ENCODE peak calls at places on chromosomes 13 and 19, in four cellular contexts. K, S, E and J are unnamed samples.

GRCh38 chr19:33446918-33447293 is 73.4 kb downstream of the CEBPG start:
- DNase-seq in K (peak), S (no peak), E (no peak), J (no peak)

GRCh38 chr19:55440411-55441105 is 2.5 kb downstream of the SHISA7 start:
- DNase-seq in K (peak), S (no peak), E (no peak), J (no peak)

GRCh38 chr19:2618611-2619010 is 83.9 kb downstream of the GNG7 start:
- DNase-seq in K (peak), S (peak), E (peak), J (peak)

GRCh38 chr19:31675187-31675913 is 326.1 kb upstream of the TSHZ3 start:
- DNase-seq in K (no peak), S (no peak), E (no peak), J (no peak)

GRCh38 chr19:16609511-16609910 is 18.5 kb downstream of the MED26 start:
- DNase-seq in K (no peak), S (no peak), E (no peak), J (no peak)

GRCh38 chr19:43700368-43701015 is 15.4 kb upstream of the IRGC start:
- DNase-seq in K (no peak), S (peak), E (peak), J (peak)

GRCh38 chr19:37963190-37963947 is 56.4 kb downstream of the SIPA1L3 start:
- DNase-seq in K (no peak), S (no peak), E (no peak), J (no peak)

GRCh38 chr19:11496391-11497163 is 9.1 kb downstream of the ZNF653 start:
- DNase-seq in K (peak), S (peak), E (peak), J (peak)

GRCh38 chr13:103324641-103325040 is 258.4 kb upstream of the SLC10A2 start:
- DNase-seq in K (no peak), S (no peak), E (no peak), J (no peak)

GRCh38 chr13:102212729-102213128 is 189.1 kb downstream of the FGF14 start:
- DNase-seq in K (no peak), S (no peak), E (no peak), J (no peak)

GRCh38 chr19:18915639-18916038 is 3.5 kb downstream of the COPE start:
- DNase-seq in K (no peak), S (peak), E (peak), J (no peak)

GRCh38 chr19:15368051-15368632 is 11.4 kb downstream of the AKAP8 start:
- DNase-seq in K (peak), S (no peak), E (no peak), J (no peak)

GRCh38 chr13:55199132-55199531 is 1941.6 kb upstream of the PRR20A start:
- DNase-seq in K (no peak), S (no peak), E (no peak), J (no peak)

GRCh38 chr13:98147521-98147920 is 4.6 kb downstream of the FARP1 start:
- DNase-seq in K (no peak), S (no peak), E (no peak), J (no peak)
- TF ChIP-seq CTCF in K (no peak), S (no peak), E (no peak), J (no peak)

GRCh38 chr13:27952931-27953670 is 16.0 kb downstream of the CDX2 start:
- DNase-seq in K (peak), S (no peak), E (peak), J (no peak)

GRCh38 chr13:27955192-27955591 is 13.9 kb downstream of the CDX2 start:
- DNase-seq in K (no peak), S (no peak), E (no peak), J (no peak)

GRCh38 chr13:27954406-27954851 is 14.7 kb downstream of the CDX2 start:
- DNase-seq in K (peak), S (no peak), E (peak), J (no peak)

GRCh38 chr13:27956576-27957300 is 12.4 kb downstream of the CDX2 start:
- DNase-seq in K (no peak), S (no peak), E (peak), J (no peak)

DNA sequence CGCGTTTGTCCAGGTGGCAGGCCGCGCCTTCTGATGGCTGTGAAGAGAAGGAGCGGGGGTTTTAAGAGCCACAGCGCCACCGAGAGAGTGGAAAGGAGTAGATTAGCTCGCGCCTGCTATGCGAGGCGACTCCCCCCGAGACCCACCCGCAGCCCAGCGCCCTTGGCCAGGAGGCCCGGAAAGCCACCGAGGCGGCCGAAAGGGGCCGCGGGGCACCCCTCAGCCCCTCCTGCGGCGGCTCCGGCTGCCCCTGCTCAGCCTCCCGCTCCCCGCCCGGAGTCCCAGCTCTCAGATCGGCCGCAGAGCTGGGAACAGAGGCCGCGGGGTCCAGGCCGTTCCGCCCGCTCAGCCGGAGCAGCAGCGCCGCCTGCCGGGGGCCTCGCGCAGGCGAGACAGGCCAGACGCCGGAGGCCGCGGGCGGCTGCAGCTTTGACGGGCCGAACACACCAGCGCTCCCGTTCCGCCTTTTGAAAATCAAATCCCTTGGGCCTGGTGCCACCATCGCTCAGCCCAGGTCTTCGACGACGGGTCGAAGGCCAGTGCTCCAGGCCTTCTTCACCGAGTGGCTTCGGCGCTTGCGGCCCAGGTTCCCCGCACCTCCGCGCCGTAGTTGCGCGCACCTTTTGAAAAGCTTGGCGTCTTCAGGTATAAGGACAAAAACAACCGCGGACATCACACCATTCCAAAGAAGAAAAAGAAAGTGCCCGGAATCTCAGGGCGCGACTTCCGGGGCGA is 15.3 kb downstream of the CDX2 start:
- DNase-seq in K (peak), S (peak), E (peak), J (no peak)
- H3K27ac ChIP-seq in K (peak), S (peak), E (peak), J (no peak)

DNA sequence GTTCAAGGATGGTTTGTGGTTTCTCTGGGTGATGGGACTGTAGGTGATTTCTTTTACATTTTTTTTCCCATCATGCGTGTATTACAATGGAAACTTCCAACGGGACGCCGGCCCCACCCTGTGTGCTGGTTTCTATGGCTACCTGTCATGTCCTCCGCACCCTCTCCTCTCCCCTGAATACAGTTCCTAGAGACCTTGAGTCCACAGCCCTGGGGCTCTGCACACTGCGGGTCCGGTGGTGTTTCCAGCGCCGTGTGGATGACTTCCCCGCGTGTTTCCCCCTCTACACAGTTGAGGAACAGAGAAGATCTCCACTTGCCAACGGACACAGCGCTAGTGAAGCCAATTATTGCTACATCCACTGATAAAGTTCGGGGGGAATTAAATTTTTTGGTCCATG is 39.1 kb upstream of the GAS6 start:
- DNase-seq in K (no peak), S (no peak), E (no peak), J (no peak)
- TF ChIP-seq CTCF in K (no peak), S (no peak), E (no peak), J (no peak)

GRCh38 chr13:91136806-91137205 is 210.7 kb upstream of the MIR17HG start:
- DNase-seq in K (no peak), S (no peak), E (no peak), J (no peak)

GRCh38 chr13:91134773-91135124 is 212.7 kb upstream of the MIR17HG start:
- DNase-seq in K (no peak), S (no peak), E (no peak), J (no peak)

GRCh38 chr13:91135376-91135775 is 212.1 kb upstream of the MIR17HG start:
- DNase-seq in K (no peak), S (no peak), E (no peak), J (no peak)

GRCh38 chr13:91133941-91134772 is 213.3 kb upstream of the MIR17HG start:
- DNase-seq in K (no peak), S (peak), E (peak), J (no peak)

DNA sequence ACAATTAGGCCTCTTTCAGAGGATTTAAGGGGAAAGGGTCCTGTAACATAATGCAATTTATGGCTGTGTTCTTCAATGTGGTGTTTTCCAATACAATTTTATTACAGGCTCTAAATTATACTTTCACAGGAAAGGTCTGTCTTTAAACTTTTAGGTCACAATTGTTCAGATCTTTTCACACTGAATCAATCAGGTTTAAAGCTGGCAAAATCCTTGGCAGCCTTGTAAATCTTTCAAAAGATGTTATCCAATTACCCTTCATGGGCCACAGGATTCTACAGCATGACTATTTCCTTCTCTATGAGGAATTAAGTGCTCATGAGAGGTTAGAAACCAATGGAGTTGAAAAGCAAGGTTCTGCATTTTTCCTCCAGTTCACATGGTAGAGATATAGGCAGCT is 211.5 kb upstream of the MIR17HG start:
- DNase-seq in K (no peak), S (no peak), E (no peak), J (no peak)
- H3K27ac ChIP-seq in K (no peak), S (no peak), E (no peak), J (no peak)

GRCh38 chr19:45499196-45500180 is 1.2 kb downstream of the PPM1N start:
- DNase-seq in K (peak), S (no peak), E (peak), J (no peak)

GRCh38 chr19:45500918-45501729 is 2.9 kb downstream of the PPM1N start:
- DNase-seq in K (no peak), S (no peak), E (no peak), J (no peak)

GRCh38 chr19:45497791-45498190 is 452 bp upstream of the PPM1N start:
- DNase-seq in K (no peak), S (no peak), E (no peak), J (no peak)

GRCh38 chr19:45496349-45496953 is 396 bp downstream of the RTN2 start:
- DNase-seq in K (peak), S (peak), E (peak), J (no peak)

DNA sequence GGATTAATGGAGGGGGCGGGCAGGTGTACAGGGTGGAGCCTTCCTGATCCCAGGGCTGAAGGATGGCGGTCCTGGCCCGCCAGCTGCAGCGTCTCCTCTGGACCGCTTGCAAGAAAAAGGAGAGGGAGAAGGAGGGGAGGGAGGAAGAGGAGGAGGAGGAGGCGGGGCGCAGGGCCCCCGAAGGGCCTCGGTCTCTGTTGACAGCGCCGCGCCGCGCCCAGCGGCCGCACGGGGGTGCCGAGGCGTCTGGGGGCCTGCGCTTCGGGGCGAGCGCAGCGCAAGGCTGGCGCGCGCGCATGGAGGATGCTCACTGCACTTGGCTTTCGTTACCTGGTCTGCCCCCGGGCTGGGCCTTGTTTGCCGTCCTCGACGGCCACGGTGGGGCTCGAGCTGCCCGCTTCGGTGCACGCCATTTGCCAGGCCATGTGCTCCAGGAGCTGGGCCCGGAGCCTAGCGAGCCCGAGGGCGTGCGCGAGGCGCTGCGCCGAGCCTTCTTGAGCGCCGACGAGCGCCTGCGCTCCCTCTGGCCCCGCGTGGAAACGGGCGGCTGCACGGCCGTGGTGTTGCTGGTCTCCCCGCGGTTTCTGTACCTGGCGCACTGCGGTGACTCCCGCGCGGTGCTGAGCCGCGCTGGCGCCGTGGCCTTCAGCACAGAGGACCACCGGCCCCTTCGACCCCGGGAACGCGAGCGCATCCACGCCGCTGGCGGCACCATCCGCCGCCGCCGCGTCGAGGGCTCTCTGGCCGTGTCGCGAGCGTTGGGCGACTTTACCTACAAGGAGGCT is at the start of gene PPM1N:
- DNase-seq in K (peak), S (no peak), E (peak), J (no peak)
- TF ChIP-seq CTCF in K (no peak), S (no peak), E (peak), J (no peak)